ENCODE peak calls at places on chromosomes 6 and 20, in seven cellular contexts. One of them, this sample, is unnamed.

GRCh38 chr6:138772596-138773176 is 883 bp upstream of the CCDC28A start:
- DNase-seq in D341Med: peak; percentile 30
- DNase-seq in left cardiac atrium: no peak
- DNase-seq in T-cell: no peak
- DNase-seq in CD4-positive, alpha-beta memory T cell: no peak
- DNase-seq in activated naive CD4-positive, alpha-beta T cell treated with anti-CD3 and anti-CD28 coated beads for 36 hours: no peak
- DNase-seq in substantia nigra: no peak
- DNase-seq in this sample: no peak

GRCh38 chr6:168456907-168457771 is 16.2 kb downstream of the SMOC2 start:
- DNase-seq in D341Med: no peak
- DNase-seq in left cardiac atrium: no peak
- DNase-seq in T-cell: no peak
- DNase-seq in CD4-positive, alpha-beta memory T cell: no peak
- DNase-seq in activated naive CD4-positive, alpha-beta T cell treated with anti-CD3 and anti-CD28 coated beads for 36 hours: no peak
- DNase-seq in substantia nigra: no peak
- DNase-seq in this sample: no peak

GRCh38 chr6:156919370-156919769 is 142.2 kb downstream of the ARID1B start:
- DNase-seq in D341Med: no peak
- DNase-seq in left cardiac atrium: no peak
- DNase-seq in T-cell: no peak
- DNase-seq in CD4-positive, alpha-beta memory T cell: no peak
- DNase-seq in activated naive CD4-positive, alpha-beta T cell treated with anti-CD3 and anti-CD28 coated beads for 36 hours: no peak
- DNase-seq in substantia nigra: no peak
- DNase-seq in this sample: no peak

GRCh38 chr20:49594143-49594928 is 26.4 kb upstream of the PTGIS start:
- DNase-seq in D341Med: no peak
- DNase-seq in left cardiac atrium: peak; percentile 72
- DNase-seq in T-cell: no peak
- DNase-seq in CD4-positive, alpha-beta memory T cell: no peak
- DNase-seq in activated naive CD4-positive, alpha-beta T cell treated with anti-CD3 and anti-CD28 coated beads for 36 hours: peak; percentile 72
- DNase-seq in substantia nigra: no peak
- DNase-seq in this sample: no peak

GRCh38 chr20:23669327-23669726 is 19.5 kb downstream of the CST4 start:
- DNase-seq in D341Med: no peak
- DNase-seq in left cardiac atrium: no peak
- DNase-seq in T-cell: no peak
- DNase-seq in CD4-positive, alpha-beta memory T cell: no peak
- DNase-seq in activated naive CD4-positive, alpha-beta T cell treated with anti-CD3 and anti-CD28 coated beads for 36 hours: no peak
- DNase-seq in substantia nigra: no peak
- DNase-seq in this sample: no peak

GRCh38 chr20:41299899-41300298 is 17.6 kb downstream of the ZHX3 start:
- DNase-seq in D341Med: no peak
- DNase-seq in left cardiac atrium: no peak
- DNase-seq in T-cell: no peak
- DNase-seq in CD4-positive, alpha-beta memory T cell: no peak
- DNase-seq in activated naive CD4-positive, alpha-beta T cell treated with anti-CD3 and anti-CD28 coated beads for 36 hours: no peak
- DNase-seq in substantia nigra: no peak
- DNase-seq in this sample: no peak

GRCh38 chr6:14876778-14877613 is 368.9 kb upstream of the JARID2 start:
- DNase-seq in D341Med: no peak
- DNase-seq in left cardiac atrium: no peak
- DNase-seq in T-cell: no peak
- DNase-seq in CD4-positive, alpha-beta memory T cell: peak; percentile 41
- DNase-seq in activated naive CD4-positive, alpha-beta T cell treated with anti-CD3 and anti-CD28 coated beads for 36 hours: peak; percentile 64
- DNase-seq in substantia nigra: no peak
- DNase-seq in this sample: peak; percentile 47

GRCh38 chr20:63056236-63057132 is 49.7 kb upstream of the BHLHE23 start:
- DNase-seq in D341Med: peak; percentile 88
- DNase-seq in left cardiac atrium: peak; percentile 28
- DNase-seq in T-cell: peak; percentile 14
- DNase-seq in CD4-positive, alpha-beta memory T cell: peak; percentile 34
- DNase-seq in activated naive CD4-positive, alpha-beta T cell treated with anti-CD3 and anti-CD28 coated beads for 36 hours: peak; percentile 61
- DNase-seq in substantia nigra: no peak
- DNase-seq in this sample: peak; percentile 43

GRCh38 chr20:1870792-1871550 is 24.2 kb upstream of the SIRPA start:
- DNase-seq in D341Med: no peak
- DNase-seq in left cardiac atrium: no peak
- DNase-seq in T-cell: no peak
- DNase-seq in CD4-positive, alpha-beta memory T cell: no peak
- DNase-seq in activated naive CD4-positive, alpha-beta T cell treated with anti-CD3 and anti-CD28 coated beads for 36 hours: no peak
- DNase-seq in substantia nigra: no peak
- DNase-seq in this sample: no peak

GRCh38 chr6:104771258-104771832 is 88.4 kb downstream of the HACE1 start:
- DNase-seq in D341Med: peak; percentile 18
- DNase-seq in left cardiac atrium: no peak
- DNase-seq in T-cell: no peak
- DNase-seq in CD4-positive, alpha-beta memory T cell: peak; percentile 52
- DNase-seq in activated naive CD4-positive, alpha-beta T cell treated with anti-CD3 and anti-CD28 coated beads for 36 hours: no peak
- DNase-seq in substantia nigra: no peak
- DNase-seq in this sample: peak; percentile 39

GRCh38 chr20:20628314-20628713 is 84.1 kb downstream of the RALGAPA2 start:
- DNase-seq in D341Med: no peak
- DNase-seq in left cardiac atrium: no peak
- DNase-seq in T-cell: no peak
- DNase-seq in CD4-positive, alpha-beta memory T cell: no peak
- DNase-seq in activated naive CD4-positive, alpha-beta T cell treated with anti-CD3 and anti-CD28 coated beads for 36 hours: no peak
- DNase-seq in substantia nigra: no peak
- DNase-seq in this sample: no peak

GRCh38 chr20:15446373-15446772 is 1109.0 kb upstream of the FLRT3 start:
- DNase-seq in D341Med: no peak
- DNase-seq in left cardiac atrium: peak; percentile 24
- DNase-seq in T-cell: no peak
- DNase-seq in CD4-positive, alpha-beta memory T cell: no peak
- DNase-seq in activated naive CD4-positive, alpha-beta T cell treated with anti-CD3 and anti-CD28 coated beads for 36 hours: no peak
- DNase-seq in substantia nigra: no peak
- DNase-seq in this sample: no peak

GRCh38 chr20:56636701-56637100 is 7.6 kb downstream of the TFAP2C start:
- DNase-seq in D341Med: no peak
- DNase-seq in left cardiac atrium: no peak
- DNase-seq in T-cell: no peak
- DNase-seq in CD4-positive, alpha-beta memory T cell: no peak
- DNase-seq in activated naive CD4-positive, alpha-beta T cell treated with anti-CD3 and anti-CD28 coated beads for 36 hours: no peak
- DNase-seq in substantia nigra: no peak
- DNase-seq in this sample: no peak

This sample was measured in immature natural killer cell.